ENCODE peak calls at places on chromosome 16, in seven cellular contexts. One of them, this sample, is unnamed.

GRCh38 chr16:2341456-2342447 is 1.2 kb upstream of the ABCA3 start:
- DNase-seq in psoas muscle: peak; percentile 64
- DNase-seq in heart left ventricle: no peak
- DNase-seq in cardiac fibroblast: no peak
- DNase-seq in fibroblast of lung: no peak
- DNase-seq in HFF-Myc: no peak
- DNase-seq in Peyer's patch: no peak
- DNase-seq in this sample: no peak

GRCh38 chr16:53061701-53062159 is 6.9 kb downstream of the CHD9 start:
- DNase-seq in psoas muscle: no peak
- DNase-seq in heart left ventricle: peak; percentile 67
- DNase-seq in cardiac fibroblast: no peak
- DNase-seq in fibroblast of lung: no peak
- DNase-seq in HFF-Myc: no peak
- DNase-seq in Peyer's patch: peak; percentile 72
- DNase-seq in this sample: no peak

GRCh38 chr16:11232852-11233726 is 22.9 kb downstream of the SOCS1 start:
- DNase-seq in psoas muscle: peak; percentile 66
- DNase-seq in heart left ventricle: peak; percentile 43
- DNase-seq in cardiac fibroblast: no peak
- DNase-seq in fibroblast of lung: no peak
- DNase-seq in HFF-Myc: no peak
- DNase-seq in Peyer's patch: peak; percentile 68
- DNase-seq in this sample: no peak

GRCh38 chr16:19210175-19210924 is 42.3 kb downstream of the SYT17 start:
- DNase-seq in psoas muscle: no peak
- DNase-seq in heart left ventricle: no peak
- DNase-seq in cardiac fibroblast: no peak
- DNase-seq in fibroblast of lung: peak; percentile 77
- DNase-seq in HFF-Myc: no peak
- DNase-seq in Peyer's patch: no peak
- DNase-seq in this sample: no peak

GRCh38 chr16:1984347-1985225 is 593 bp downstream of the GFER start:
- DNase-seq in psoas muscle: no peak
- DNase-seq in heart left ventricle: no peak
- DNase-seq in cardiac fibroblast: peak; percentile 43
- DNase-seq in fibroblast of lung: no peak
- DNase-seq in HFF-Myc: no peak
- DNase-seq in Peyer's patch: peak; percentile 85
- DNase-seq in this sample: no peak

GRCh38 chr16:75420987-75421819 is 12.1 kb downstream of the CFDP1 start:
- DNase-seq in psoas muscle: peak; percentile 80
- DNase-seq in heart left ventricle: peak; percentile 92
- DNase-seq in cardiac fibroblast: peak; percentile 81
- DNase-seq in fibroblast of lung: peak; percentile 56
- DNase-seq in HFF-Myc: no peak
- DNase-seq in Peyer's patch: peak; percentile 78
- DNase-seq in this sample: no peak

GRCh38 chr16:55634193-55634592 is 21.6 kb upstream of the SLC6A2 start:
- DNase-seq in psoas muscle: no peak
- DNase-seq in heart left ventricle: no peak
- DNase-seq in cardiac fibroblast: no peak
- DNase-seq in fibroblast of lung: no peak
- DNase-seq in HFF-Myc: no peak
- DNase-seq in Peyer's patch: no peak
- DNase-seq in this sample: no peak

GRCh38 chr16:77674888-77675287 is 47.4 kb upstream of the NUDT7 start:
- DNase-seq in psoas muscle: no peak
- DNase-seq in heart left ventricle: no peak
- DNase-seq in cardiac fibroblast: peak; percentile 76
- DNase-seq in fibroblast of lung: peak; percentile 47
- DNase-seq in HFF-Myc: no peak
- DNase-seq in Peyer's patch: no peak
- DNase-seq in this sample: peak; percentile 37

GRCh38 chr16:87123356-87124001 is 193.7 kb downstream of the C16orf95 start:
- DNase-seq in psoas muscle: no peak
- DNase-seq in heart left ventricle: no peak
- DNase-seq in cardiac fibroblast: peak; percentile 69
- DNase-seq in fibroblast of lung: no peak
- DNase-seq in HFF-Myc: no peak
- DNase-seq in Peyer's patch: no peak
- DNase-seq in this sample: no peak

GRCh38 chr16:55035037-55035436 is 104.4 kb downstream of the IRX5 start:
- DNase-seq in psoas muscle: no peak
- DNase-seq in heart left ventricle: peak; percentile 43
- DNase-seq in cardiac fibroblast: peak; percentile 12
- DNase-seq in fibroblast of lung: no peak
- DNase-seq in HFF-Myc: no peak
- DNase-seq in Peyer's patch: no peak
- DNase-seq in this sample: no peak

GRCh38 chr16:27475561-27475960 is 73.6 kb downstream of the IL21R start:
- DNase-seq in psoas muscle: no peak
- DNase-seq in heart left ventricle: no peak
- DNase-seq in cardiac fibroblast: peak; percentile 93
- DNase-seq in fibroblast of lung: peak; percentile 75
- DNase-seq in HFF-Myc: peak; percentile 44
- DNase-seq in Peyer's patch: no peak
- DNase-seq in this sample: peak; percentile 78

GRCh38 chr16:78816499-78817441 is 717.3 kb downstream of the WWOX start:
- DNase-seq in psoas muscle: peak; percentile 53
- DNase-seq in heart left ventricle: no peak
- DNase-seq in cardiac fibroblast: peak; percentile 0
- DNase-seq in fibroblast of lung: peak; percentile 14
- DNase-seq in HFF-Myc: no peak
- DNase-seq in Peyer's patch: no peak
- DNase-seq in this sample: no peak

GRCh38 chr16:78812582-78812981 is 713.1 kb downstream of the WWOX start:
- DNase-seq in psoas muscle: no peak
- DNase-seq in heart left ventricle: no peak
- DNase-seq in cardiac fibroblast: no peak
- DNase-seq in fibroblast of lung: no peak
- DNase-seq in HFF-Myc: no peak
- DNase-seq in Peyer's patch: no peak
- DNase-seq in this sample: no peak

GRCh38 chr16:78813917-78814316 is 714.5 kb downstream of the WWOX start:
- DNase-seq in psoas muscle: no peak
- DNase-seq in heart left ventricle: no peak
- DNase-seq in cardiac fibroblast: no peak
- DNase-seq in fibroblast of lung: no peak
- DNase-seq in HFF-Myc: no peak
- DNase-seq in Peyer's patch: no peak
- DNase-seq in this sample: no peak

GRCh38 chr16:78817442-78817829 is 718.0 kb downstream of the WWOX start:
- DNase-seq in psoas muscle: peak; percentile 52
- DNase-seq in heart left ventricle: peak; percentile 33
- DNase-seq in cardiac fibroblast: no peak
- DNase-seq in fibroblast of lung: no peak
- DNase-seq in HFF-Myc: no peak
- DNase-seq in Peyer's patch: no peak
- DNase-seq in this sample: no peak

DNA sequence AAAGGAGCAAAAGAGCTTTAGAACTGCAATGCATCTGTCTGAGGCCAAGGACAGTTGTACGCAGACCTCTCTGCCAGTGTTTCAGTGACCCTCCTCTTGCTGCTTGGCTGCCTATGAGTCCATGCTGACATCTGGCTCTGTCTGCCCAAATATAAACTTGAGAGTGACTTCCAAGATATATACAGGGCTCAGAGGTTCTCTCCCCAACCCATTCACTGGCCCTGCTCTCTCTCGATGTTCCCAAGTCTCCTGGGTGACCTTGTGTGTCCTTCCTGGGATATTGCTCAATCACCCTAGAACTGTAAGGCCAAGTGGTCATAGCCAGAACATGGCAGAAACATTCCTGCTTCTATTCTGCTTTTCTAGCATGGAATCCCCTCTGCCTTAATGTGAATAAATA is 716.3 kb downstream of the WWOX start:
- DNase-seq in psoas muscle: no peak
- DNase-seq in heart left ventricle: no peak
- DNase-seq in cardiac fibroblast: no peak
- DNase-seq in fibroblast of lung: no peak
- DNase-seq in HFF-Myc: no peak
- DNase-seq in Peyer's patch: no peak
- DNase-seq in this sample: no peak
- H3K4me3 ChIP-seq in psoas muscle: no peak overlapping the region
- H3K4me3 ChIP-seq in heart left ventricle: no peak overlapping the region
- H3K4me3 ChIP-seq in cardiac fibroblast: no peak overlapping the region
- H3K4me3 ChIP-seq in fibroblast of lung: no peak overlapping the region
- H3K4me3 ChIP-seq in HFF-Myc: no peak overlapping the region
- H3K4me3 ChIP-seq in Peyer's patch: no peak overlapping the region
- H3K4me3 ChIP-seq in this sample: no peak overlapping the region

GRCh38 chr16:28977703-28978641 is 3.4 kb downstream of the SPNS1 start:
- DNase-seq in psoas muscle: no peak
- DNase-seq in heart left ventricle: no peak
- DNase-seq in cardiac fibroblast: no peak
- DNase-seq in fibroblast of lung: no peak
- DNase-seq in HFF-Myc: no peak
- DNase-seq in Peyer's patch: no peak
- DNase-seq in this sample: no peak

GRCh38 chr16:28974437-28975157 is at the start of gene SPNS1:
- DNase-seq in psoas muscle: peak; percentile 99
- DNase-seq in heart left ventricle: peak; percentile 99
- DNase-seq in cardiac fibroblast: peak; percentile 97
- DNase-seq in fibroblast of lung: peak; percentile 98
- DNase-seq in HFF-Myc: peak; percentile 84
- DNase-seq in Peyer's patch: peak; percentile 98
- DNase-seq in this sample: peak; percentile 77

GRCh38 chr16:28975158-28975603 is 603 bp downstream of the SPNS1 start:
- DNase-seq in psoas muscle: no peak
- DNase-seq in heart left ventricle: peak; percentile 31
- DNase-seq in cardiac fibroblast: no peak
- DNase-seq in fibroblast of lung: no peak
- DNase-seq in HFF-Myc: no peak
- DNase-seq in Peyer's patch: no peak
- DNase-seq in this sample: no peak

GRCh38 chr16:28974007-28974436 is 556 bp upstream of the SPNS1 start:
- DNase-seq in psoas muscle: peak; percentile 70
- DNase-seq in heart left ventricle: peak; percentile 59
- DNase-seq in cardiac fibroblast: peak; percentile 74
- DNase-seq in fibroblast of lung: peak; percentile 74
- DNase-seq in HFF-Myc: peak; percentile 29
- DNase-seq in Peyer's patch: no peak
- DNase-seq in this sample: no peak
- TF ChIP-seq CTCF in psoas muscle: peak; percentile 48
- TF ChIP-seq CTCF in heart left ventricle: peak; percentile 57
- TF ChIP-seq CTCF in cardiac fibroblast: peak; percentile 85
- TF ChIP-seq CTCF in fibroblast of lung: peak; percentile 88
- TF ChIP-seq CTCF in HFF-Myc: peak; percentile 82
- TF ChIP-seq CTCF in Peyer's patch: peak; percentile 43
- TF ChIP-seq CTCF in this sample: peak; percentile 82

GRCh38 chr16:57061084-57061905 is 31.1 kb upstream of the CPNE2 start:
- DNase-seq in psoas muscle: peak; percentile 95
- DNase-seq in heart left ventricle: peak; percentile 90
- DNase-seq in cardiac fibroblast: peak; percentile 70
- DNase-seq in fibroblast of lung: peak; percentile 70
- DNase-seq in HFF-Myc: peak; percentile 49
- DNase-seq in Peyer's patch: no peak
- DNase-seq in this sample: no peak
- H3K4me3 ChIP-seq in psoas muscle: peak overlapping the region; percentile 31
- H3K4me3 ChIP-seq in heart left ventricle: no peak overlapping the region
- H3K4me3 ChIP-seq in cardiac fibroblast: no peak overlapping the region
- H3K4me3 ChIP-seq in fibroblast of lung: no peak overlapping the region
- H3K4me3 ChIP-seq in HFF-Myc: no peak overlapping the region
- H3K4me3 ChIP-seq in Peyer's patch: no peak overlapping the region
- H3K4me3 ChIP-seq in this sample: no peak overlapping the region

DNA sequence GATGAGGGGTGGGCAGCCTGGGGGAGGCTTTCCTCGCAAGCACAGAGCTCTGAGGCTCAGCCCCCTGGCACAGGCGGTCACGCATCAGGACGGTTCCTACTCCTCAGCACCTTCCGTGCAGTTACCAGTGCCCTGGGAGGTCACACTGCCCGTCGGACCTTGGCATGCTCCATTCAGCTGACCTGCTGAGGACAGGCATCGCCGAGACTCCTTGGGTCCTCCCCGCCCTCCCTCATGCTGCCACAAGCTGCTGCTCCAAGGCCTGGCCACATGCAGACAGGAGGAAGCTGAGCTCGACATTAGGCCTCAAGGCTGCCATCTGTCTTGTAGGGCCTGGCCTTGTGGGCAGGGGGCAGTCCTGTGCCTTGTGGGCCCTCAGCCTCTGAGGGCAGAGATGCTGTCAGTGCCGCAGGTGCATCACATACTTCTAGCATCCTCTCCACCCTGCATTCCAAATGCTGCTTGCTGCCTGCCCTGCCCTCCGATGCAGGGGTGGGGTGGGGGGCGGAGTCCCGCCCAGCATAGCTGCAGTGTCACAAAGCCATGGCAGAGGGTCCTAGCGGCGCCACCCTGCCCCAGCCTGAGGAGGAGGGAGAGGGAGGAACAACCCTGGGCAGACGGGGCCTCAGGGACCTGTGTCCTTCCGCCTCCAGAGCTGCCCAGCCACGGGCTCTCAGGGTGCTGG is 9.3 kb downstream of the C16orf90 start:
- DNase-seq in psoas muscle: no peak
- DNase-seq in heart left ventricle: no peak
- DNase-seq in cardiac fibroblast: no peak
- DNase-seq in fibroblast of lung: no peak
- DNase-seq in HFF-Myc: no peak
- DNase-seq in Peyer's patch: no peak
- DNase-seq in this sample: no peak
- TF ChIP-seq CTCF in psoas muscle: no peak
- TF ChIP-seq CTCF in heart left ventricle: no peak
- TF ChIP-seq CTCF in cardiac fibroblast: no peak
- TF ChIP-seq CTCF in fibroblast of lung: no peak
- TF ChIP-seq CTCF in HFF-Myc: no peak
- TF ChIP-seq CTCF in Peyer's patch: no peak
- TF ChIP-seq CTCF in this sample: no peak

GRCh38 chr16:66294507-66294906 is 72.0 kb upstream of the CDH5 start:
- DNase-seq in psoas muscle: no peak
- DNase-seq in heart left ventricle: no peak
- DNase-seq in cardiac fibroblast: no peak
- DNase-seq in fibroblast of lung: no peak
- DNase-seq in HFF-Myc: no peak
- DNase-seq in Peyer's patch: no peak
- DNase-seq in this sample: no peak

GRCh38 chr16:66293932-66294331 is 72.6 kb upstream of the CDH5 start:
- DNase-seq in psoas muscle: no peak
- DNase-seq in heart left ventricle: no peak
- DNase-seq in cardiac fibroblast: no peak
- DNase-seq in fibroblast of lung: no peak
- DNase-seq in HFF-Myc: no peak
- DNase-seq in Peyer's patch: no peak
- DNase-seq in this sample: no peak

GRCh38 chr16:66295191-66295590 is 71.3 kb upstream of the CDH5 start:
- DNase-seq in psoas muscle: no peak
- DNase-seq in heart left ventricle: no peak
- DNase-seq in cardiac fibroblast: no peak
- DNase-seq in fibroblast of lung: no peak
- DNase-seq in HFF-Myc: no peak
- DNase-seq in Peyer's patch: no peak
- DNase-seq in this sample: no peak

GRCh38 chr16:66296591-66296990 is 69.9 kb upstream of the CDH5 start:
- DNase-seq in psoas muscle: no peak
- DNase-seq in heart left ventricle: no peak
- DNase-seq in cardiac fibroblast: no peak
- DNase-seq in fibroblast of lung: no peak
- DNase-seq in HFF-Myc: no peak
- DNase-seq in Peyer's patch: no peak
- DNase-seq in this sample: no peak

GRCh38 chr16:66295761-66296546 is 70.5 kb upstream of the CDH5 start:
- DNase-seq in psoas muscle: no peak
- DNase-seq in heart left ventricle: no peak
- DNase-seq in cardiac fibroblast: no peak
- DNase-seq in fibroblast of lung: no peak
- DNase-seq in HFF-Myc: no peak
- DNase-seq in Peyer's patch: peak; percentile 4
- DNase-seq in this sample: no peak
- H3K4me3 ChIP-seq in psoas muscle: no peak overlapping the region
- H3K4me3 ChIP-seq in heart left ventricle: no peak overlapping the region
- H3K4me3 ChIP-seq in cardiac fibroblast: no peak overlapping the region
- H3K4me3 ChIP-seq in fibroblast of lung: no peak overlapping the region
- H3K4me3 ChIP-seq in HFF-Myc: no peak overlapping the region
- H3K4me3 ChIP-seq in Peyer's patch: no peak overlapping the region
- H3K4me3 ChIP-seq in this sample: no peak overlapping the region